ENCODE peak calls at places on chromosome 2, in four cellular contexts. One of them, this sample, is unnamed.

GRCh38 chr2:167954500-167954899 is 292.9 kb downstream of the STK39 start:
- DNase-seq in neuronal stem cell: no peak
- DNase-seq in IMR-90: no peak
- DNase-seq in mesenchymal stem cell: no peak
- DNase-seq in this sample: no peak

GRCh38 chr2:218285604-218286003 is 6.7 kb downstream of the TMBIM1 start:
- DNase-seq in neuronal stem cell: no peak
- DNase-seq in IMR-90: peak
- DNase-seq in mesenchymal stem cell: no peak
- DNase-seq in this sample: no peak

GRCh38 chr2:84077504-84077903 is 381.6 kb downstream of the SUCLG1 start:
- DNase-seq in neuronal stem cell: peak
- DNase-seq in IMR-90: no peak
- DNase-seq in mesenchymal stem cell: no peak
- DNase-seq in this sample: peak

GRCh38 chr2:20168048-20168726 is 56.7 kb downstream of the SDC1 start:
- DNase-seq in neuronal stem cell: no peak
- DNase-seq in IMR-90: no peak
- DNase-seq in mesenchymal stem cell: no peak
- DNase-seq in this sample: no peak

GRCh38 chr2:14011186-14011585 is 621.3 kb upstream of the LRATD1 start:
- DNase-seq in neuronal stem cell: no peak
- DNase-seq in IMR-90: no peak
- DNase-seq in mesenchymal stem cell: no peak
- DNase-seq in this sample: no peak

GRCh38 chr2:238649123-238649522 is 198.8 kb upstream of the TWIST2 start:
- DNase-seq in neuronal stem cell: no peak
- DNase-seq in IMR-90: no peak
- DNase-seq in mesenchymal stem cell: no peak
- DNase-seq in this sample: no peak

GRCh38 chr2:234768608-234769196 is 183.1 kb upstream of the SH3BP4 start:
- DNase-seq in neuronal stem cell: no peak
- DNase-seq in IMR-90: peak
- DNase-seq in mesenchymal stem cell: no peak
- DNase-seq in this sample: no peak

GRCh38 chr2:147294825-147295392 is 549.9 kb upstream of the ACVR2A start:
- DNase-seq in neuronal stem cell: no peak
- DNase-seq in IMR-90: no peak
- DNase-seq in mesenchymal stem cell: no peak
- DNase-seq in this sample: no peak

GRCh38 chr2:43217228-43218220 is 8.9 kb downstream of the ZFP36L2 start:
- DNase-seq in neuronal stem cell: peak
- DNase-seq in IMR-90: no peak
- DNase-seq in mesenchymal stem cell: peak
- DNase-seq in this sample: no peak

GRCh38 chr2:43218221-43218549 is 8.2 kb downstream of the ZFP36L2 start:
- DNase-seq in neuronal stem cell: no peak
- DNase-seq in IMR-90: peak
- DNase-seq in mesenchymal stem cell: peak
- DNase-seq in this sample: no peak

GRCh38 chr2:43219383-43220228 is 6.8 kb downstream of the ZFP36L2 start:
- DNase-seq in neuronal stem cell: no peak
- DNase-seq in IMR-90: peak
- DNase-seq in mesenchymal stem cell: peak
- DNase-seq in this sample: peak

GRCh38 chr2:43220229-43220981 is 6.0 kb downstream of the ZFP36L2 start:
- DNase-seq in neuronal stem cell: no peak
- DNase-seq in IMR-90: peak
- DNase-seq in mesenchymal stem cell: peak
- DNase-seq in this sample: no peak

GRCh38 chr2:43218550-43219382 is 7.6 kb downstream of the ZFP36L2 start:
- DNase-seq in neuronal stem cell: no peak
- DNase-seq in IMR-90: peak
- DNase-seq in mesenchymal stem cell: peak
- DNase-seq in this sample: peak
- H4K8ac ChIP-seq in neuronal stem cell: peak
- H4K8ac ChIP-seq in IMR-90: peak
- H4K8ac ChIP-seq in mesenchymal stem cell: peak
- H4K8ac ChIP-seq in this sample: peak

DNA sequence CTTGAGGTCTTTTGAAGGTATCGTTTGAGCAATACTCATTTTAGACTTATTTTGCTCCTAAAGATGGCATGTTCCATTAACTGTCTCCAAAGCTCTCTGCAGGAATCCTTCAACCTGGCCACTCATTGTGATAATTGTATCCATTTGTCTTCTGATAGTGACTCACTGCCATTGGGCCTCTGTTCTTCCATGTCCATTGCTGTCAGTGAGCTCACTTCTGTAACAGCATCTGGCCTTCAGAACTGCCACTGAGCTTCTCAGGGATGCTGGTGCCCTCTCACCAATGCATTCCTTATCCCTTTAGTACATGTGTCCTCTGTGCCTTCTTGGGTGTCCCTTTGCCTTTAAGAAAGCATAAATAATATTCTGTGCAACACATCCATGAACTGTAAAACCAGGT is 71.6 kb downstream of the MREG start:
- DNase-seq in neuronal stem cell: no peak
- DNase-seq in IMR-90: no peak
- DNase-seq in mesenchymal stem cell: no peak
- DNase-seq in this sample: no peak
- H2AK5ac ChIP-seq in neuronal stem cell: no peak
- H2AK5ac ChIP-seq in IMR-90: no peak
- H2AK5ac ChIP-seq in mesenchymal stem cell: no peak
- H2AK5ac ChIP-seq in this sample: no peak

GRCh38 chr2:37786854-37787253 is 115.4 kb upstream of the CDC42EP3 start:
- DNase-seq in neuronal stem cell: no peak
- DNase-seq in IMR-90: no peak
- DNase-seq in mesenchymal stem cell: no peak
- DNase-seq in this sample: no peak

GRCh38 chr2:37788602-37789209 is 117.3 kb upstream of the CDC42EP3 start:
- DNase-seq in neuronal stem cell: no peak
- DNase-seq in IMR-90: no peak
- DNase-seq in mesenchymal stem cell: no peak
- DNase-seq in this sample: no peak

GRCh38 chr2:37789988-37790387 is 118.5 kb upstream of the CDC42EP3 start:
- DNase-seq in neuronal stem cell: no peak
- DNase-seq in IMR-90: peak
- DNase-seq in mesenchymal stem cell: no peak
- DNase-seq in this sample: no peak

GRCh38 chr2:37793004-37793403 is 121.6 kb upstream of the CDC42EP3 start:
- DNase-seq in neuronal stem cell: no peak
- DNase-seq in IMR-90: no peak
- DNase-seq in mesenchymal stem cell: no peak
- DNase-seq in this sample: no peak

DNA sequence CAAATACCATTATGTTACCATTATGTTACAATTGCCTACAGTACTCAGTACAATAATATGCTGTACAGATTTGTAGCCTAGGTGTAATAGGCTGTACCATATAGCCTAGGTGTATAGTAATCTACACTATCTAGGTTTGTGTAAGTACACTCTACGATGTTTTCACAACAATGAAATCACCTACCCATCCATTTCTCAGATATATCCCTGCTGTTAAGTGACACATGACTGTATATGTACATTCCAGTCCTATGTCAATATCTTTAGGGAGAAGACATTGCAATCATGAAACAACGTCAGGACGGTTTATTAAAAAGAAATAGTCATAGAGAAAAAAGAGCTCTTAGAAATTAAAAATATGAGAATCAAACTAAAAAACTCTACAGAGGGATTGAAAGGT is 119.0 kb upstream of the CDC42EP3 start:
- DNase-seq in neuronal stem cell: no peak
- DNase-seq in IMR-90: no peak
- DNase-seq in mesenchymal stem cell: no peak
- DNase-seq in this sample: peak
- H4K91ac ChIP-seq in neuronal stem cell: no peak
- H4K91ac ChIP-seq in IMR-90: no peak
- H4K91ac ChIP-seq in mesenchymal stem cell: no peak
- H4K91ac ChIP-seq in this sample: no peak

DNA sequence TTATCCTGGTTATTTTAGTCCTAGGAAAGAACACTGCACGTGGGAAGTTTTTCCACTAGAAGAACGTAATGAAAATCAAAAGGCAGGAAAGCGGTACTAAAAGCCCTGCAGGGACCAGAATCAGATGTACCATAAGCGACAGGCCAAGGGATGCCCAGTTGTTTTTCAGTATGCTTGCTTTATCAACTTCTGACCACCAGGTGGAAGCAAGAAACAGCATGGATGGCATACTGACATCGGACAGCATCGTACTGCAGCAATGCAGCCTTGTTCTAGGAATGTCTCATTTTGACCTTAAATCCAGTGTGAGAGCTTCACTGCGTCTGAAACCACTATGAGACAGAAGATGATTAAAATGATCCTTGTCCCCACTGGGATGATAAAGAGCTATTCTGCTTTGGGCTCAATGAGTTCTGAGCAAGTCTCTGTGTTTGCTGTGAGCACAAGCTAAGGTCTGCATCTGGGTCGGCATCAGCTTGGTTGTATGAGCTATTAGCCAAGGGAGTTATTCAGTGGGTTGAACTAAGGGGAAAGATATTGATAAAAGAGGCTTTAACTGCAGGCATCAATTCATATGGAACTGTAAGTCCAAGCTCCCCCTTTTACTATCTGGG is 54.3 kb downstream of the CDK15 start:
- DNase-seq in neuronal stem cell: peak
- DNase-seq in IMR-90: peak
- DNase-seq in mesenchymal stem cell: peak
- DNase-seq in this sample: peak
- H4K8ac ChIP-seq in neuronal stem cell: no peak
- H4K8ac ChIP-seq in IMR-90: no peak
- H4K8ac ChIP-seq in mesenchymal stem cell: no peak
- H4K8ac ChIP-seq in this sample: no peak

GRCh38 chr2:64283641-64284371 is 139.6 kb upstream of the PELI1 start:
- DNase-seq in neuronal stem cell: no peak
- DNase-seq in IMR-90: no peak
- DNase-seq in mesenchymal stem cell: peak
- DNase-seq in this sample: peak
- H2AK5ac ChIP-seq in neuronal stem cell: no peak
- H2AK5ac ChIP-seq in IMR-90: no peak
- H2AK5ac ChIP-seq in mesenchymal stem cell: no peak
- H2AK5ac ChIP-seq in this sample: no peak

DNA sequence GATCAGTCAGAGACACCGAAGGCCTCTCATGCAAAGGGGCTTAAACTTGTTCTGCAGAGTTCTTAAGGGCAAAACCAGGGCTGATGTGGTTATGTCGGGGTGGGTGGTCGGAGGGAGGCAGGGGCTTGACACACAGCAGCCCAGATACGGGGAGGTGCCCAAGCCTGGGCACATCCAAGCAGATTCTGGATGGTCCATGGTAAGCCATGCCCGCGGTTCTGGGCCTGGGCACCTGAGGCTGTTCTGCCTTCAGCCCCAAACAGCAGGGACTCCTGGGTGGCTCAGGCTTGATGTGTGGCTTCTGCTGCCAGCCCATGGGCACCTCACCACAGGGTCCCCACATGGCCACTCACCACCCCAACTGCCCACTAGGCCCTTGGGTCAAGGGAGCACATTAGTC is 27.3 kb downstream of the STEAP3 start:
- DNase-seq in neuronal stem cell: no peak
- DNase-seq in IMR-90: no peak
- DNase-seq in mesenchymal stem cell: no peak
- DNase-seq in this sample: no peak
- H4K91ac ChIP-seq in neuronal stem cell: no peak
- H4K91ac ChIP-seq in IMR-90: no peak
- H4K91ac ChIP-seq in mesenchymal stem cell: no peak
- H4K91ac ChIP-seq in this sample: no peak

GRCh38 chr2:136185991-136186771 is 68.2 kb upstream of the CXCR4 start:
- DNase-seq in neuronal stem cell: no peak
- DNase-seq in IMR-90: no peak
- DNase-seq in mesenchymal stem cell: no peak
- DNase-seq in this sample: no peak
- H4K8ac ChIP-seq in neuronal stem cell: no peak
- H4K8ac ChIP-seq in IMR-90: no peak
- H4K8ac ChIP-seq in mesenchymal stem cell: no peak
- H4K8ac ChIP-seq in this sample: no peak

GRCh38 chr2:26757873-26758789 is 6.0 kb upstream of the SLC35F6 start:
- DNase-seq in neuronal stem cell: no peak
- DNase-seq in IMR-90: peak
- DNase-seq in mesenchymal stem cell: peak
- DNase-seq in this sample: peak
- H2AK5ac ChIP-seq in neuronal stem cell: no peak
- H2AK5ac ChIP-seq in IMR-90: peak
- H2AK5ac ChIP-seq in mesenchymal stem cell: peak
- H2AK5ac ChIP-seq in this sample: peak

DNA sequence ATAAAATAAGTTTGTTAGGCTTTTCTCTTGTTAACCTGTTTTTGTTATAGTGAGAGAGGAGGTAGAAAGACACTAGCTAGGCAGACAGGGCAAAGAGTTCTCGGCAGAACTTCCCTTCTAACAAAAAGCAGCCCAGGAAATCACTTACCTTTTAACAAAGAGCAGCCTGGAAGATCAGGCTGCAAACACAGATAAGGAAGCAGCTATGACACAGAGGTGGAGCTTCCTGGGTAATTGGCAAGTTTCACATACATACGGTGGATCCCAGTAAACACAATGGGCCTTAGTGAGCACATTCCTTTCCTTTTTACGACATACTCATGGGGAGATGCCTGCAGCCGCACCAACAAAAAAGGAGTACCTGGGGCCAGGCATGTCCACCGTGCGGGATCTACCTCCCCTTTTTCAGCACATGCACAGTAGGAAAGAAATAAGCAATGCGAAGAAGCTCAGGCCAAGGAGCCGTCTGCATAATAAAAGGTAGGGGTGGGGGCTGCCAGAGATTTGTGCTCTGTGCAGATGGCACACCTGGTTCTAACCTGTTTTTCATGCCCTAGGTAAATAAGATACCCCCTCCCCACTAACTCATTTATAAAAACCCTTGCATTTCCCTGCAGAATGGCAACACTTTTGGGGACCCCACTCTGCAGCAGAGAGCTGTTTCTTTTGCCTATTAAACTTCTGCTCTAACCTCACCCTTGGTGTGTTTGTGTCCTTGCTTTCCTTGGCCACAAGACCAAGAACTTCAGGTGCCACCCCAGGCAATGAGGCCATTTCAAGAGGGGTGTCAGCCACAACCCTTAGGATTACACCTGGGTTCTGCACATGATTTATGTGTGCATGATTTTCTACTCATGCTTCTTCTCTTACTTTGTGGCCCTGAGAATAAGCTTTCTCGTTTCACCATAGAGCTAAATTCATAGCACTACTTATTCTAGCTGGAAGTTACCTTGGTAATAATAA is 26.5 kb downstream of the MDH1 start:
- DNase-seq in neuronal stem cell: no peak
- DNase-seq in IMR-90: peak
- DNase-seq in mesenchymal stem cell: peak
- DNase-seq in this sample: peak
- H4K91ac ChIP-seq in neuronal stem cell: no peak
- H4K91ac ChIP-seq in IMR-90: no peak
- H4K91ac ChIP-seq in mesenchymal stem cell: no peak
- H4K91ac ChIP-seq in this sample: peak

DNA sequence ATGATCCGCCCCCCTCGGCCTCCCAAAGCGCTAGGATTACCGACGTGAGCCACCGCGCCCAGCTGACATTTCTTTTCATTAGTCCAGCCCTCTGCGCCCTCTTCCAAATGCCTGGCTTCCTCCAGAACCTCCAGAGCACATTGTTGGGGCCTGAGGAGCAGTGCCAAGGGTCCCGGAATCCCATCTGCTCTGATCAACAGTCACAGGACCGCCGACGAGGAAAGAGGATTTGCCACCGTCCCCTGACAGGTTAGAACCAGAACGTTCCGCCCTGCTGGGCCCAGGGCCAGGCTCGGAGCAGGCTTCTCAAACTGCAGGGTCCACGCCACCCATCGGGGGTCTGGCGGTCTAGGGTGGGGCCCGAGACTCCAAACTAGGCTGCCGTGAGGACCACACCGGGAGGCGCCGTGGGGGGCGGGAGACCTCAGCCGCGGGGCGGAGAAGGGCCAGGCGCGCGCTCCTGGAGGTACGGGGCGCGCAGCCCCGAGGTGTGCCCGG is 36.9 kb upstream of the ITM2C start:
- DNase-seq in neuronal stem cell: no peak
- DNase-seq in IMR-90: no peak
- DNase-seq in mesenchymal stem cell: no peak
- DNase-seq in this sample: no peak
- H4K8ac ChIP-seq in neuronal stem cell: no peak
- H4K8ac ChIP-seq in IMR-90: no peak
- H4K8ac ChIP-seq in mesenchymal stem cell: no peak
- H4K8ac ChIP-seq in this sample: no peak